ENCODE peak calls at places on chromosomes 6 and 20, in four cellular contexts. V is BJ, I is lower leg skin, N is globus pallidus. Z is an unnamed sample.

GRCh38 chr20:34715384-34715783 is 11.2 kb downstream of the TP53INP2 start:
- DNase-seq in V (no peak), I (no peak), N (no peak), Z (no peak)

GRCh38 chr6:154111025-154111424 is 72.0 kb downstream of the OPRM1 start:
- DNase-seq in V (no peak), I (no peak), N (no peak), Z (no peak)

GRCh38 chr20:48750941-48751620 is 76.7 kb downstream of the PREX1 start:
- DNase-seq in V (no peak), I (no peak), N (peak), Z (no peak)

GRCh38 chr6:146354451-146354850 is 189.2 kb upstream of the RAB32 start:
- DNase-seq in V (no peak), I (no peak), N (no peak), Z (no peak)

GRCh38 chr6:130009148-130009547 is 9.2 kb upstream of the L3MBTL3 start:
- DNase-seq in V (no peak), I (no peak), N (no peak), Z (no peak)

GRCh38 chr6:169213814-169214520 is 39.7 kb downstream of the THBS2 start:
- DNase-seq in V (no peak), I (no peak), N (peak), Z (peak)

GRCh38 chr6:45563902-45564301 is 186.2 kb upstream of the SUPT3H start:
- DNase-seq in V (no peak), I (no peak), N (no peak), Z (no peak)

GRCh38 chr6:150369408-150369807 is 596 bp downstream of the IYD start:
- DNase-seq in V (no peak), I (no peak), N (no peak), Z (no peak)

GRCh38 chr20:61292821-61293612 is 41.0 kb downstream of the CDH4 start:
- DNase-seq in V (no peak), I (no peak), N (no peak), Z (no peak)

GRCh38 chr6:168195712-168196111 is 116.7 kb upstream of the FRMD1 start:
- DNase-seq in V (no peak), I (no peak), N (no peak), Z (peak)

Z was measured in sciatic nerve.